ENCODE peak calls at places on chromosomes 13 and 19, in eight cellular contexts. P is psoas muscle, G is endodermal cell, V is dorsolateral prefrontal cortex, R is lower lobe of right lung, Y is pancreas, H is breast epithelium, N is transverse colon. K is an unnamed sample. For H3K27me3, the result is how much of the 10 kb centered on the place peaks cover.

GRCh38 chr19:927707-928401 is 2.0 kb downstream of the ARID3A start:
- DNase-seq in P (no peak), G (peak), V (no peak), R (no peak), Y (no peak), H (no peak), N (no peak), K (no peak)

GRCh38 chr13:104737713-104738112 is 1671.5 kb upstream of the SLC10A2 start:
- DNase-seq in P (no peak), G (no peak), V (no peak), R (no peak), Y (no peak), H (no peak), N (no peak), K (no peak)

GRCh38 chr19:18389095-18389735 is 3.3 kb downstream of the GDF15 start:
- DNase-seq in P (no peak), G (no peak), V (no peak), R (no peak), Y (no peak), H (no peak), N (no peak), K (no peak)

GRCh38 chr19:19554074-19555023 is 16.3 kb downstream of the CILP2 start:
- DNase-seq in P (no peak), G (peak), V (no peak), R (peak), Y (peak), H (no peak), N (peak), K (peak)

GRCh38 chr19:7368456-7368855 is 19.7 kb downstream of the ARHGEF18 start:
- DNase-seq in P (peak), G (no peak), V (no peak), R (no peak), Y (no peak), H (no peak), N (peak), K (no peak)

GRCh38 chr19:7917292-7918061 is 2.7 kb upstream of the SNAPC2 start:
- DNase-seq in P (peak), G (peak), V (no peak), R (peak), Y (peak), H (no peak), N (peak), K (peak)

GRCh38 chr19:29266001-29266400 is 53.0 kb upstream of the UQCRFS1 start:
- DNase-seq in P (no peak), G (peak), V (no peak), R (no peak), Y (no peak), H (no peak), N (no peak), K (no peak)

GRCh38 chr13:114131581-114132418 is 623 bp downstream of the RASA3 start:
- DNase-seq in P (peak), G (no peak), V (no peak), R (peak), Y (peak), H (no peak), N (no peak), K (no peak)

GRCh38 chr19:51131780-51132680 is 7.3 kb downstream of the SIGLEC9 start:
- DNase-seq in P (no peak), G (no peak), V (no peak), R (peak), Y (no peak), H (no peak), N (peak), K (peak)

GRCh38 chr13:25415196-25415595 is 43.4 kb downstream of the ATP8A2 start:
- DNase-seq in P (no peak), G (no peak), V (no peak), R (no peak), Y (no peak), H (no peak), N (no peak), K (no peak)

GRCh38 chr13:32205426-32206096 is 109.6 kb downstream of the ZAR1L start:
- DNase-seq in P (no peak), G (no peak), V (no peak), R (no peak), Y (no peak), H (no peak), N (no peak), K (no peak)

GRCh38 chr19:30649934-30650614 is 277.9 kb downstream of the ZNF536 start:
- DNase-seq in P (no peak), G (peak), V (peak), R (no peak), Y (no peak), H (no peak), N (no peak), K (no peak)

GRCh38 chr19:49609499-49610092 is 18.6 kb downstream of the PRR12 start:
- DNase-seq in P (no peak), G (no peak), V (no peak), R (no peak), Y (no peak), H (no peak), N (no peak), K (no peak)

GRCh38 chr13:97306646-97307045 is 84.5 kb downstream of the MBNL2 start:
- DNase-seq in P (no peak), G (no peak), V (no peak), R (no peak), Y (no peak), H (no peak), N (no peak), K (no peak)

GRCh38 chr19:13073263-13073662 is 29.4 kb downstream of the LYL1 start:
- DNase-seq in P (no peak), G (peak), V (no peak), R (no peak), Y (no peak), H (no peak), N (no peak), K (no peak)

GRCh38 chr19:31539386-31539785 is 190.2 kb upstream of the TSHZ3 start:
- DNase-seq in P (no peak), G (peak), V (no peak), R (no peak), Y (no peak), H (no peak), N (no peak), K (no peak)

GRCh38 chr13:23570099-23570926 is at the start of gene TNFRSF19:
- DNase-seq in P (no peak), G (peak), V (no peak), R (no peak), Y (no peak), H (no peak), N (no peak), K (no peak)

GRCh38 chr19:2037676-2038255 is 13.3 kb downstream of the MKNK2 start:
- DNase-seq in P (peak), G (no peak), V (no peak), R (no peak), Y (no peak), H (no peak), N (no peak), K (no peak)

GRCh38 chr19:339262-339887 is 5.2 kb downstream of the MIER2 start:
- DNase-seq in P (no peak), G (no peak), V (no peak), R (no peak), Y (no peak), H (no peak), N (no peak), K (no peak)

GRCh38 chr13:79866436-79866835 is 385.5 kb downstream of the NDFIP2 start:
- DNase-seq in P (no peak), G (no peak), V (no peak), R (no peak), Y (no peak), H (no peak), N (no peak), K (no peak)

GRCh38 chr13:96762876-96763275 is 231.4 kb downstream of the OXGR1 start:
- DNase-seq in P (no peak), G (no peak), V (no peak), R (no peak), Y (no peak), H (no peak), N (no peak), K (no peak)

GRCh38 chr13:27975579-27976361 is 6.7 kb upstream of the CDX2 start:
- DNase-seq in P (no peak), G (peak), V (no peak), R (no peak), Y (no peak), H (no peak), N (peak), K (no peak)

GRCh38 chr13:27973291-27973690 is 4.2 kb upstream of the CDX2 start:
- DNase-seq in P (no peak), G (no peak), V (no peak), R (no peak), Y (peak), H (no peak), N (peak), K (no peak)

GRCh38 chr13:27972619-27972877 is 3.4 kb upstream of the CDX2 start:
- DNase-seq in P (no peak), G (no peak), V (no peak), R (no peak), Y (no peak), H (no peak), N (no peak), K (no peak)

GRCh38 chr13:27971776-27972618 is 2.9 kb upstream of the CDX2 start:
- DNase-seq in P (no peak), G (no peak), V (no peak), R (no peak), Y (no peak), H (no peak), N (no peak), K (no peak)

GRCh38 chr13:27973956-27974662 is 5.0 kb upstream of the CDX2 start:
- DNase-seq in P (no peak), G (no peak), V (no peak), R (no peak), Y (peak), H (no peak), N (no peak), K (no peak)
- H3K27me3 ChIP-seq in P (under half), G (half or more), V (half or more), R (half or more), Y (under half), H (half or more), N (half or more), K (under half)

DNA sequence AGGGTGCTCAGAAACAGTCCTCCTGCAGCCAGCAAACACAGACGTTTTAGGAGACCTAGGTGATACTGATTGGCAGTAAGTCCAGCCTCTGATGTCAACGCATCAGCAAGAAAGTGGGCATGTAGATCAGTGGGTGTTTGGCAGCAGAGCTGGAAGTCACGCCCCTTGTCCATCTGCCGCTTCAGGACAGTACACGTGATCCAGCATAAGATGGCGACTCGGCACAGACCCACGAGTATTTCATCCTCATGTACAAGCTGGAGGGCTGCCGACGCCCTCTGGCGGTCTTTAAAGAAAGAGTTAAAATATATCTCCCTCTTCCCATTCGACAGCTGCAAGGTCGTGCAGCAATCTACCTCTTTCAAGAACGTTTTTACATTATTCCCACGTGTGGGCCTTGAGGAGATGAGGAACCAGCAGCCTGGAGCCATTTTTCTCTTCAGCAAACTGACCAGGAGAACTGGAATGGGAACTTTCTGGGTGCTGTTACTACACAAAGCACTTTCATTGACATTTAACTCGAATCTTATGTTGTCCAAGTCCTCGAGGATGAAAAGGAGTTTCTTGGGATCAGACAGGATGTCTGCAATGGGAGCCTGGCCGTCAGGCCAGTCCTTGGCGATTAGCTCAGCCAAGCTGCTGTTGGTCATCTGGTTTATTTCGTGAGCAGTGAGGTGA is 22.3 kb downstream of the NLRP11 start:
- DNase-seq in P (no peak), G (peak), V (peak), R (peak), Y (peak), H (no peak), N (peak), K (no peak)
- TF ChIP-seq CTCF in P (no peak), G (peak), V (peak), R (peak), Y (peak), H (no peak), N (peak), K (peak)

DNA sequence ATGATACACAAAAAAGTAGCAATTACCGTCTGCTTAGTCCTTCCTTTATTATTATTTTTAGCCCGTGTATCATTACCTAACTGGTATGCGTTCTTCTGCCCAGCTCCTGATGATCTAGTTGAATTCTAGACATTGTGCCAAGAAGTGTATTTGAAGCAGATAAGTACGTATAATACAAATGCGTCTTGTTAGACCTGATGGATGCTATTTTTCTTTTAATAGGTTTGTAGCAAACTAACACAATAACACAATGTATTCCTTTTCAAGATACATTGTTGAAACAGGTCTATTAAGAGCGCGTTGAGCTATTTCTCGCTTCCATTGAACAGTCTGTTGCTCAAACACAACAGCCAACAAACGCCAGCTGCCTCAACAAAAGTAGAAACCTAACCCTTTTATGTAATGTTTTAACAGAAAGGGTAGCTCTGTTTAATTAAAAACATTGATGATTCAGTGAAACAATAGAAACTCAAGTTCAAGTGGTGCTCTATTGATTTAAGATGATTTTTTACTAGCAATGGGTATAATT is 14.7 kb downstream of the ZIC2 start:
- DNase-seq in P (no peak), G (peak), V (no peak), R (no peak), Y (no peak), H (no peak), N (no peak), K (no peak)
- H3K27me3 ChIP-seq in P (under half), G (half or more), V (under half), R (half or more), Y (under half), H (half or more), N (half or more), K (half or more)

DNA sequence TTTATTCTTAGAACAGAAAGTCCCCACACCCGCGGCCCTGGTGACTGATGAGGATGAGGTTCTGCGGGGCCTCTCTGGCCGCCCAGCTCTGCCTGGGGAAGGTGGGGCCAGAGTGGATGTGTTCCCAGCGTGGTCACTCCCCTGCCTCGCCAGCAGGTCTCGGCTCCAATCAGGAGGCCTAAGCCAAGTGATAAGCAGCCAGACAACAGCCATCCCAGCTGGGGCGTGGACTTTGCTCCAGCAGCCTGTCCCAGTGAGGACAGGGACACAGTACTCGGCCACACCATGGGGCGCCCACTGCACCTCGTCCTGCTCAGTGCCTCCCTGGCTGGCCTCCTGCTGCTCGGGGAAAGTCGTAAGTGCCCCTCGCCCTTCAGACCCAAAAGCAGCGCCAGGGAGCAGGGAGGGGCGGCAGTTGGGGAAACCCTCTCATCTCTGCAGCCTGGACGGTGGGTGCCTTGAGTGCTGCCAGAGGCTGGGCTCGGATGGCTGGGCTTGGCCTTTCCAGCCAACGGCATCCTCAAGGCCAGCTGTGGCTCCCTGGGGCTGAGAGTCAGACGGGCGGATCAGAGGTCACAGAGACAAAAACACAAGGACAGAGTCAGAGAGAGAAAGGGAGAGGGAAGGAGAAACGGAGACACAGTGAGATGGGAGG is at the start of gene F10:
- DNase-seq in P (peak), G (peak), V (peak), R (peak), Y (no peak), H (peak), N (peak), K (no peak)
- TF ChIP-seq CTCF in P (no peak), G (peak), V (no peak), R (no peak), Y (no peak), H (no peak), N (no peak), K (no peak)

GRCh38 chr13:27919934-27920676 is at the start of gene PDX1:
- DNase-seq in P (no peak), G (peak), V (no peak), R (no peak), Y (peak), H (no peak), N (peak), K (no peak)

GRCh38 chr13:27917121-27917947 is 2.5 kb upstream of the PDX1 start:
- DNase-seq in P (no peak), G (peak), V (no peak), R (no peak), Y (no peak), H (no peak), N (no peak), K (no peak)

GRCh38 chr13:27919299-27919933 is 384 bp upstream of the PDX1 start:
- DNase-seq in P (no peak), G (no peak), V (no peak), R (no peak), Y (no peak), H (no peak), N (no peak), K (no peak)

GRCh38 chr13:27918918-27919255 is 913 bp upstream of the PDX1 start:
- DNase-seq in P (no peak), G (no peak), V (no peak), R (no peak), Y (no peak), H (no peak), N (no peak), K (no peak)

GRCh38 chr13:27918041-27918917 is 1.5 kb upstream of the PDX1 start:
- DNase-seq in P (no peak), G (peak), V (no peak), R (no peak), Y (peak), H (no peak), N (no peak), K (no peak)
- H3K27me3 ChIP-seq in P (under half), G (half or more), V (half or more), R (half or more), Y (under half), H (half or more), N (half or more), K (under half)

GRCh38 chr13:33867472-33867871 is 49.5 kb downstream of the RFC3 start:
- DNase-seq in P (no peak), G (no peak), V (no peak), R (no peak), Y (no peak), H (no peak), N (no peak), K (no peak)
- TF ChIP-seq CTCF in P (no peak), G (peak), V (no peak), R (no peak), Y (no peak), H (no peak), N (no peak), K (no peak)

DNA sequence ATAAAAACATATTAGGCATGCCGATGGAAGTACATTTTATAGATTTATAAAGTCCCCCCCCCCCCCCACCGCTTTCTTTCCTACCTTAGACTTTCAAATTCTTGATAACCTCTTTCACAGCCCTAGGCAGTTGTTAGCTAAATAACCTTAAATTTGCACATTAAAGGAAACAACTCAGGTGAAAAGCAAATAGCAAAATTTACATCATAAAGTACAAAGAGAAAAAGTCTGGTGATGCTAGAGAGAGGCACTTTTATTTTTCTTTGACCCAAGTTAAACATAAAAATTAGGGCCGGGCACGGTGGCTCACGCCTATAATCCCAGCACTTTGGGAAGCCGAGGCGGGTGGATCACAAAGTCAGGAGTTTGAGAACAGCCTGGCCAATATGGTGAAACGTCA is 15.0 kb upstream of the UBAC2 start:
- DNase-seq in P (no peak), G (no peak), V (no peak), R (no peak), Y (no peak), H (no peak), N (no peak), K (no peak)
- H3K27me3 ChIP-seq in P (under half), G (under half), V (under half), R (under half), Y (under half), H (under half), N (under half), K (under half)

K was measured in CD8-positive, alpha-beta T cell.